ENCODE peak calls at places on chromosomes 3 and 15, in six cellular contexts. S is left ventricle myocardium inferior; B is stimulated activated CD8-positive, alpha-beta memory T cell treated with anti-CD3 and anti-CD28 coated beads, Interleukin-7, amount 100 ng/mL, for 24 hours; D is ELF-1; T is NCI-H460; X is Right ventricle myocardium superior. U is an unnamed sample.

GRCh38 chr15:40106203-40107161 is 2.2 kb downstream of the BMF start:
- DNase-seq in B (no peak), D (peak; percentile 97), S (peak; percentile 69), X (peak; percentile 82), T (no peak), U (peak; percentile 68)

GRCh38 chr3:133167340-133168024 is 129.3 kb downstream of the TMEM108 start:
- DNase-seq in D (no peak), S (no peak), X (no peak), B (no peak), T (no peak), U (no peak)

GRCh38 chr3:114450008-114450596 is 156.3 kb downstream of the TIGIT start:
- DNase-seq in T (no peak), X (no peak), D (no peak), B (no peak), S (no peak), U (no peak)

GRCh38 chr15:101773496-101774100 is 29.7 kb upstream of the OR4F6 start:
- DNase-seq in B (no peak), X (no peak), T (no peak), S (no peak), D (peak; percentile 14), U (no peak)

GRCh38 chr3:55202320-55202719 is 274.5 kb upstream of the LRTM1 start:
- DNase-seq in X (no peak), D (no peak), B (no peak), S (no peak), T (no peak), U (no peak)

GRCh38 chr3:103991461-103992115 is 1375.1 kb upstream of the ALCAM start:
- DNase-seq in D (peak; percentile 25), S (no peak), X (no peak), B (no peak), T (peak; percentile 3), U (no peak)

GRCh38 chr3:16148783-16149182 is 25.7 kb upstream of the GALNT15 start:
- DNase-seq in X (peak; percentile 65), B (no peak), T (no peak), S (peak; percentile 58), D (no peak), U (no peak)

GRCh38 chr3:40317061-40317676 is 7.7 kb downstream of the EIF1B start:
- DNase-seq in S (no peak), B (no peak), T (peak; percentile 43), D (peak; percentile 62), X (no peak), U (no peak)

GRCh38 chr3:194840661-194841514 is 155.2 kb downstream of the FAM43A start:
- DNase-seq in X (peak; percentile 56), T (peak; percentile 12), D (peak; percentile 86), S (no peak), B (no peak), U (no peak)

GRCh38 chr15:38874464-38874863 is 309.9 kb upstream of the RASGRP1 start:
- DNase-seq in B (no peak), T (no peak), S (no peak), D (no peak), X (no peak), U (no peak)

GRCh38 chr3:188268336-188268735 is 114.4 kb downstream of the LPP start:
- DNase-seq in S (no peak), D (no peak), B (no peak), X (no peak), T (no peak), U (no peak)

GRCh38 chr3:163924600-163924999 is 1153.7 kb downstream of the SI start:
- DNase-seq in B (no peak), X (no peak), D (no peak), S (no peak), T (no peak), U (no peak)

GRCh38 chr3:172577962-172578560 is 54.8 kb upstream of the TNFSF10 start:
- DNase-seq in B (no peak), T (no peak), S (no peak), X (no peak), D (no peak), U (no peak)

GRCh38 chr3:115272036-115272824 is 125.1 kb upstream of the ZBTB20 start:
- DNase-seq in D (no peak), T (no peak), X (no peak), B (no peak), S (no peak), U (no peak)

GRCh38 chr15:41806291-41807181 is 21.4 kb upstream of the JMJD7 start:
- DNase-seq in B (no peak), T (no peak), X (peak; percentile 66), D (peak; percentile 69), S (peak; percentile 34), U (no peak)

GRCh38 chr3:139493826-139494385 is 17.6 kb upstream of the RBP2 start:
- DNase-seq in B (no peak), X (no peak), T (no peak), S (no peak), D (no peak), U (no peak)

GRCh38 chr3:148379763-148380162 is 317.9 kb upstream of the AGTR1 start:
- DNase-seq in B (no peak), T (peak; percentile 43), S (no peak), D (peak; percentile 44), X (no peak), U (no peak)

GRCh38 chr3:146335386-146335785 is 84.5 kb upstream of the PLSCR4 start:
- DNase-seq in B (no peak), X (no peak), S (no peak), T (no peak), D (no peak), U (no peak)

GRCh38 chr3:35817212-35817611 is 177.9 kb downstream of the ARPP21 start:
- DNase-seq in D (no peak), S (no peak), T (no peak), B (no peak), X (no peak), U (no peak)

GRCh38 chr3:22315925-22316324 is 564.9 kb upstream of the ZNF385D start:
- DNase-seq in S (no peak), B (no peak), X (no peak), T (no peak), D (no peak), U (no peak)

GRCh38 chr15:58952751-58953150 is 19.3 kb upstream of the SLTM start:
- DNase-seq in X (no peak), T (no peak), B (no peak), D (no peak), S (no peak), U (no peak)

GRCh38 chr3:116394365-116394764 is 50.9 kb downstream of the LSAMP start:
- DNase-seq in T (no peak), X (no peak), D (no peak), S (no peak), B (no peak), U (no peak)

GRCh38 chr3:51539291-51539891 is 872 bp downstream of the RAD54L2 start:
- DNase-seq in X (no peak), S (no peak), B (peak; percentile 18), D (peak; percentile 55), T (no peak), U (no peak)

GRCh38 chr15:87753539-87753938 is 503.0 kb downstream of the NTRK3 start:
- DNase-seq in T (peak; percentile 16), S (no peak), B (no peak), X (no peak), D (no peak), U (no peak)

GRCh38 chr15:78265137-78265460 is 737 bp downstream of the DNAJA4 start:
- DNase-seq in B (no peak), D (no peak), X (no peak), S (no peak), T (no peak), U (no peak)

U was measured in pancreas.